ENCODE peak calls at places on chromosomes 3 and 15, in eight cellular contexts. Z is endothelial cell, B is GM12865, L is mesothelial cell of epicardium, W is tibial artery, V is astrocyte of the cerebellum, E is heart left ventricle, D is heart right ventricle. K is an unnamed sample.

GRCh38 chr3:16723994-16724393 is 118.8 kb upstream of the DAZL start:
- DNase-seq in Z (peak), B (peak), L (no peak), W (no peak), V (no peak), E (no peak), D (no peak), K (no peak)

GRCh38 chr3:53259427-53260259 is 3.8 kb upstream of the TKT start:
- DNase-seq in Z (no peak), B (no peak), L (no peak), W (no peak), V (no peak), E (no peak), D (no peak), K (no peak)

GRCh38 chr15:71125831-71126453 is 10.7 kb downstream of the THSD4 start:
- DNase-seq in Z (peak), B (peak), L (no peak), W (no peak), V (no peak), E (no peak), D (no peak), K (no peak)

GRCh38 chr15:100958326-100959065 is 39.3 kb downstream of the LRRK1 start:
- DNase-seq in Z (no peak), B (peak), L (no peak), W (no peak), V (peak), E (no peak), D (no peak), K (no peak)

GRCh38 chr3:7927864-7928263 is 573.8 kb upstream of the LMCD1 start:
- DNase-seq in Z (no peak), B (no peak), L (no peak), W (no peak), V (no peak), E (no peak), D (no peak), K (no peak)

GRCh38 chr3:129593595-129594339 is 12.7 kb downstream of the PLXND1 start:
- DNase-seq in Z (no peak), B (no peak), L (no peak), W (no peak), V (no peak), E (no peak), D (no peak), K (no peak)

GRCh38 chr3:16449369-16449768 is 64.1 kb downstream of the RFTN1 start:
- DNase-seq in Z (no peak), B (no peak), L (no peak), W (no peak), V (no peak), E (no peak), D (no peak), K (no peak)

GRCh38 chr3:8713901-8714759 is 19.5 kb upstream of the CAV3 start:
- DNase-seq in Z (peak), B (peak), L (no peak), W (no peak), V (no peak), E (no peak), D (no peak), K (peak)

GRCh38 chr3:58672880-58673279 is 6.3 kb upstream of the FAM3D start:
- DNase-seq in Z (no peak), B (no peak), L (no peak), W (no peak), V (no peak), E (no peak), D (no peak), K (no peak)

GRCh38 chr3:17810759-17811158 is 68.3 kb upstream of the TBC1D5 start:
- DNase-seq in Z (no peak), B (no peak), L (no peak), W (no peak), V (no peak), E (no peak), D (no peak), K (no peak)

DNA sequence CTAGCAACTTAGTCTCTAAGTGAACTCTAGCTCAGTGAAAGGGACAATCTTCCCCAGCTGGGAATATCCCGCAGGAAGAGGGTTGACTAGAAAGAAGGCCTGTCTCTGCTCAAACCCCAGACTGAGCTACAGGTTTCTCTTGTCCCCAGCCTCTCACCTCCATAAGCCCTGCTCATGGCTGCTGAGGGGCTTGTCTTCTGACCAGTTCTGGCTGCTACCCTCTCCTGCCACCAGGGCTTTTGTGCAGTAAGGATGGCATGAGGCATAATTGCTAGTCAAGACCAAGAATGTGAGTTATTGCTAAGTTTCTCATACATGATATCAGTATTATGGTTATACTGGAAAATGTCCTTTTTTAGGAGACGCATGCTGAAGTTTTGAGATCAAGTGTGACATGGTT is 21.3 kb downstream of the WDR53 start:
- DNase-seq in Z (no peak), B (no peak), L (no peak), W (no peak), V (no peak), E (no peak), D (no peak), K (no peak)
- TF ChIP-seq CTCF in Z (no peak), B (no peak), L (no peak), W (no peak), V (no peak), E (peak), D (no peak), K (no peak)

GRCh38 chr3:136110481-136110880 is 85.7 kb downstream of the MSL2 start:
- DNase-seq in Z (no peak), B (no peak), L (no peak), W (no peak), V (no peak), E (no peak), D (no peak), K (no peak)

GRCh38 chr3:136106101-136106500 is 90.0 kb downstream of the MSL2 start:
- DNase-seq in Z (no peak), B (no peak), L (no peak), W (no peak), V (no peak), E (no peak), D (no peak), K (no peak)

GRCh38 chr3:136114421-136114820 is 81.7 kb downstream of the MSL2 start:
- DNase-seq in Z (no peak), B (no peak), L (no peak), W (no peak), V (peak), E (no peak), D (no peak), K (no peak)

GRCh38 chr3:136105044-136105443 is 91.1 kb downstream of the MSL2 start:
- DNase-seq in Z (no peak), B (no peak), L (no peak), W (no peak), V (no peak), E (no peak), D (no peak), K (no peak)

DNA sequence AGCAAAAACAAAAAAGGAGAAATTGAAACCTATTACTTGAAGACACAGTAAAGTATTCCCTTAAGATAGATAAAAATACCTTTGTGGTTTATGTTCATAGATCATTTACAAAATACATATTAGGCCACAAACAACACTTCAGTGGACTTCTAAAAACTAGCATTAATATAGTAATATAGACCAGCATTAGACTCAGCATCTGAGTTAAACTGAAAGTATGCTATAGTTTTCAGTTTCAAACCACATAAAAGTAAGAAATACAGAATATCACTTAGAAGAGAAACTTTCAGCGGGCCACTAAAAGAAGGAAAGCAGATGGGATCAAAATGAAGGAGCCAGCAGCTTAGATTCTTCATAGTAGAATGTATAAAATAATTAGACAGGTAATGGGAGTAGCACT is 86.6 kb downstream of the MSL2 start:
- DNase-seq in Z (no peak), B (peak), L (no peak), W (no peak), V (no peak), E (no peak), D (no peak), K (peak)
- TF ChIP-seq CTCF in Z (no peak), B (no peak), L (no peak), W (no peak), V (no peak), E (no peak), D (no peak), K (no peak)

GRCh38 chr3:114370537-114371174 is 76.8 kb downstream of the TIGIT start:
- DNase-seq in Z (no peak), B (no peak), L (no peak), W (no peak), V (no peak), E (no peak), D (no peak), K (no peak)
- TF ChIP-seq CTCF in Z (peak), B (peak), L (no peak), W (no peak), V (no peak), E (no peak), D (no peak), K (no peak)

DNA sequence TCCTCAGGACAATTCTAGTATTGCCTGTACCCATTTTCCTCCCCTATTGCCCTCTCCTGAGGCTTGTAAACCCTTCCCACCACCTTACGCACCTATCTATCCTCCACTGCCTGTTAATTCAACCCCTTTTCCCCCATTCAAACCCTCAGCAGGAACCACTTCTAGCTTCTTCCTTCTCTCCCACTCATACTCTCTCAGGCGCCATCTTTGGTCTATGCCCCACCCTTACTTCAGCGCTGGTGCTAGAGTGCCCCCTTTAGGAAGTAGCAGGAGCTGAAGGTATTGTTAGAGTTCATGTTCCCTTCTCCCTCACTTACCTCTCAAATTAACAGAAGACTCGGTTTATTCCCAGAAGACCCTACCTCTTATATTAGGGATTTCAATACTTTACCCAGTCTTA is 121.8 kb upstream of the NLGN1 start:
- DNase-seq in Z (no peak), B (peak), L (no peak), W (no peak), V (no peak), E (no peak), D (no peak), K (peak)
- TF ChIP-seq CTCF in Z (no peak), B (peak), L (no peak), W (no peak), V (no peak), E (no peak), D (no peak), K (no peak)

DNA sequence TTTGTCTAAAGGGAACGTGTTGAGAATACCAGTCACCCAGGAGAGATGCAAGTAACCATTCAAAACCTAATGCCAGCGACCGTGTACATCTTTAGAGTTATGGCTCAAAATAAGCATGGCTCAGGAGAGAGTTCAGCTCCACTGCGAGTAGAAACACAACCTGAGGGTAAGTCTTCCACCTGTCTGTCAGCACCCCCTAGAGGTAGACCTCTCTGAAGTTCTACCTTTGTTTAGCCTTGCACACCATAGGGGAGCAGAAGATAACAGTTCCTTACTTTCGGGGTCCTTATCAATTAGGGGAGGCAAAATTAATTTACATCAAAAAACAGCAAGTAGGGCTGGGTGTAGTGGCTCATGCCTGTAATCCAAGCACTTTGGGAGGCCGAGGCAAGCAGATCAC is 124.4 kb downstream of the HCN4 start:
- DNase-seq in Z (no peak), B (peak), L (no peak), W (no peak), V (no peak), E (no peak), D (no peak), K (peak)
- TF ChIP-seq CTCF in Z (no peak), B (peak), L (no peak), W (no peak), V (peak), E (no peak), D (no peak), K (peak)

GRCh38 chr15:85477730-85478129 is 97.3 kb downstream of the AKAP13 start:
- DNase-seq in Z (no peak), B (no peak), L (no peak), W (no peak), V (peak), E (no peak), D (no peak), K (no peak)
- TF ChIP-seq CTCF in Z (no peak), B (no peak), L (no peak), W (no peak), V (peak), E (no peak), D (no peak), K (no peak)

K was measured in GM20000.